ENCODE peak calls at places on chromosomes 2 and 18, in nine cellular contexts. One of them, this sample, is unnamed.
A peak's percentile ranks its signal among the peaks of the same experiment; 100 is the strongest.

GRCh38 chr18:37698508-37699035 is 133.0 kb upstream of the CELF4 start:
- DNase-seq in endothelial cell of umbilical vein: no peak
- DNase-seq in esophagus squamous epithelium: no peak
- DNase-seq in sigmoid colon: no peak
- DNase-seq in transverse colon: no peak
- DNase-seq in stomach: no peak
- DNase-seq in A549: no peak
- DNase-seq in uterus: no peak
- DNase-seq in Peyer's patch: no peak
- DNase-seq in this sample: no peak

GRCh38 chr18:39702888-39703287 is 2137.3 kb upstream of the CELF4 start:
- DNase-seq in Peyer's patch: no peak
- DNase-seq in esophagus squamous epithelium: no peak
- DNase-seq in endothelial cell of umbilical vein: no peak
- DNase-seq in A549: no peak
- DNase-seq in stomach: no peak
- DNase-seq in transverse colon: no peak
- DNase-seq in sigmoid colon: no peak
- DNase-seq in uterus: no peak
- DNase-seq in this sample: no peak

GRCh38 chr2:223169830-223170605 is 118.0 kb downstream of the KCNE4 start:
- DNase-seq in esophagus squamous epithelium: no peak
- DNase-seq in transverse colon: no peak
- DNase-seq in Peyer's patch: no peak
- DNase-seq in uterus: no peak
- DNase-seq in A549: no peak
- DNase-seq in endothelial cell of umbilical vein: no peak
- DNase-seq in sigmoid colon: no peak
- DNase-seq in stomach: no peak
- DNase-seq in this sample: no peak

GRCh38 chr18:48764452-48764851 is 186.3 kb downstream of the SMAD7 start:
- DNase-seq in transverse colon: no peak
- DNase-seq in stomach: no peak
- DNase-seq in endothelial cell of umbilical vein: no peak
- DNase-seq in A549: no peak
- DNase-seq in Peyer's patch: no peak
- DNase-seq in uterus: no peak
- DNase-seq in esophagus squamous epithelium: no peak
- DNase-seq in sigmoid colon: no peak
- DNase-seq in this sample: no peak

GRCh38 chr2:8078760-8079159 is 603.1 kb upstream of the ID2 start:
- DNase-seq in uterus: no peak
- DNase-seq in transverse colon: no peak
- DNase-seq in stomach: no peak
- DNase-seq in esophagus squamous epithelium: no peak
- DNase-seq in endothelial cell of umbilical vein: no peak
- DNase-seq in Peyer's patch: no peak
- DNase-seq in A549: no peak
- DNase-seq in sigmoid colon: no peak
- DNase-seq in this sample: no peak

GRCh38 chr18:76376668-76377358 is 118.2 kb downstream of the ZNF516 start:
- DNase-seq in A549: no peak
- DNase-seq in endothelial cell of umbilical vein: no peak
- DNase-seq in Peyer's patch: no peak
- DNase-seq in uterus: peak; percentile 13
- DNase-seq in transverse colon: no peak
- DNase-seq in stomach: no peak
- DNase-seq in esophagus squamous epithelium: no peak
- DNase-seq in sigmoid colon: peak; percentile 60
- DNase-seq in this sample: no peak

GRCh38 chr2:240297553-240298315 is 137.7 kb upstream of the GPC1 start:
- DNase-seq in transverse colon: no peak
- DNase-seq in esophagus squamous epithelium: no peak
- DNase-seq in sigmoid colon: no peak
- DNase-seq in Peyer's patch: no peak
- DNase-seq in A549: no peak
- DNase-seq in uterus: no peak
- DNase-seq in stomach: no peak
- DNase-seq in endothelial cell of umbilical vein: no peak
- DNase-seq in this sample: no peak

GRCh38 chr2:190634381-190634780 is 14.5 kb upstream of the NAB1 start:
- DNase-seq in transverse colon: no peak
- DNase-seq in uterus: no peak
- DNase-seq in esophagus squamous epithelium: no peak
- DNase-seq in endothelial cell of umbilical vein: no peak
- DNase-seq in A549: no peak
- DNase-seq in sigmoid colon: no peak
- DNase-seq in Peyer's patch: no peak
- DNase-seq in stomach: no peak
- DNase-seq in this sample: no peak

GRCh38 chr2:66431840-66432511 is 2.9 kb upstream of the MEIS1 start:
- DNase-seq in transverse colon: no peak
- DNase-seq in sigmoid colon: peak; percentile 70
- DNase-seq in Peyer's patch: no peak
- DNase-seq in esophagus squamous epithelium: no peak
- DNase-seq in stomach: no peak
- DNase-seq in A549: no peak
- DNase-seq in endothelial cell of umbilical vein: no peak
- DNase-seq in uterus: peak; percentile 43
- DNase-seq in this sample: no peak

GRCh38 chr18:27954226-27954625 is 222.7 kb downstream of the CDH2 start:
- DNase-seq in endothelial cell of umbilical vein: no peak
- DNase-seq in stomach: no peak
- DNase-seq in esophagus squamous epithelium: no peak
- DNase-seq in Peyer's patch: no peak
- DNase-seq in transverse colon: no peak
- DNase-seq in uterus: no peak
- DNase-seq in sigmoid colon: no peak
- DNase-seq in A549: no peak
- DNase-seq in this sample: no peak

GRCh38 chr2:235690809-235691450 is 197.1 kb downstream of the AGAP1 start:
- DNase-seq in transverse colon: no peak
- DNase-seq in endothelial cell of umbilical vein: no peak
- DNase-seq in sigmoid colon: peak; percentile 41
- DNase-seq in stomach: no peak
- DNase-seq in esophagus squamous epithelium: no peak
- DNase-seq in uterus: no peak
- DNase-seq in Peyer's patch: no peak
- DNase-seq in A549: no peak
- DNase-seq in this sample: no peak

GRCh38 chr2:138373993-138374408 is 127.6 kb upstream of the SPOPL start:
- DNase-seq in stomach: no peak
- DNase-seq in uterus: no peak
- DNase-seq in esophagus squamous epithelium: no peak
- DNase-seq in A549: peak; percentile 49
- DNase-seq in Peyer's patch: no peak
- DNase-seq in sigmoid colon: no peak
- DNase-seq in transverse colon: no peak
- DNase-seq in endothelial cell of umbilical vein: peak; percentile 57
- DNase-seq in this sample: no peak

GRCh38 chr2:226832076-226832475 is 3.8 kb upstream of the RHBDD1 start:
- DNase-seq in Peyer's patch: no peak
- DNase-seq in esophagus squamous epithelium: no peak
- DNase-seq in sigmoid colon: no peak
- DNase-seq in A549: no peak
- DNase-seq in endothelial cell of umbilical vein: no peak
- DNase-seq in stomach: no peak
- DNase-seq in transverse colon: no peak
- DNase-seq in uterus: no peak
- DNase-seq in this sample: no peak

GRCh38 chr18:25351773-25352628 is at the start of gene ZNF521:
- DNase-seq in transverse colon: peak; percentile 78
- DNase-seq in esophagus squamous epithelium: peak; percentile 11
- DNase-seq in stomach: peak; percentile 70
- DNase-seq in sigmoid colon: peak; percentile 94
- DNase-seq in Peyer's patch: peak; percentile 47
- DNase-seq in endothelial cell of umbilical vein: peak; percentile 93
- DNase-seq in uterus: peak; percentile 90
- DNase-seq in A549: peak; percentile 33
- DNase-seq in this sample: peak; percentile 62

GRCh38 chr2:218781691-218782528 is at the start of gene CYP27A1:
- DNase-seq in uterus: peak; percentile 50
- DNase-seq in Peyer's patch: no peak
- DNase-seq in stomach: peak; percentile 39
- DNase-seq in endothelial cell of umbilical vein: peak; percentile 43
- DNase-seq in esophagus squamous epithelium: no peak
- DNase-seq in sigmoid colon: peak; percentile 81
- DNase-seq in transverse colon: peak; percentile 70
- DNase-seq in A549: no peak
- DNase-seq in this sample: no peak
- TF ChIP-seq POLR2A in uterus: no peak
- TF ChIP-seq POLR2A in Peyer's patch: peak; percentile 78
- TF ChIP-seq POLR2A in stomach: no peak
- TF ChIP-seq POLR2A in endothelial cell of umbilical vein: no peak
- TF ChIP-seq POLR2A in esophagus squamous epithelium: peak; percentile 40
- TF ChIP-seq POLR2A in sigmoid colon: peak; percentile 30
- TF ChIP-seq POLR2A in transverse colon: peak; percentile 60
- TF ChIP-seq POLR2A in A549: no peak
- TF ChIP-seq POLR2A in this sample: no peak

GRCh38 chr2:32832821-32833220 is 113.9 kb upstream of the LTBP1 start:
- DNase-seq in A549: no peak
- DNase-seq in stomach: no peak
- DNase-seq in esophagus squamous epithelium: no peak
- DNase-seq in sigmoid colon: no peak
- DNase-seq in uterus: no peak
- DNase-seq in transverse colon: no peak
- DNase-seq in endothelial cell of umbilical vein: no peak
- DNase-seq in Peyer's patch: no peak
- DNase-seq in this sample: no peak
- TF ChIP-seq POLR2A in A549: no peak
- TF ChIP-seq POLR2A in stomach: no peak
- TF ChIP-seq POLR2A in esophagus squamous epithelium: no peak
- TF ChIP-seq POLR2A in sigmoid colon: no peak
- TF ChIP-seq POLR2A in uterus: no peak
- TF ChIP-seq POLR2A in transverse colon: no peak
- TF ChIP-seq POLR2A in endothelial cell of umbilical vein: no peak
- TF ChIP-seq POLR2A in Peyer's patch: no peak
- TF ChIP-seq POLR2A in this sample: no peak

DNA sequence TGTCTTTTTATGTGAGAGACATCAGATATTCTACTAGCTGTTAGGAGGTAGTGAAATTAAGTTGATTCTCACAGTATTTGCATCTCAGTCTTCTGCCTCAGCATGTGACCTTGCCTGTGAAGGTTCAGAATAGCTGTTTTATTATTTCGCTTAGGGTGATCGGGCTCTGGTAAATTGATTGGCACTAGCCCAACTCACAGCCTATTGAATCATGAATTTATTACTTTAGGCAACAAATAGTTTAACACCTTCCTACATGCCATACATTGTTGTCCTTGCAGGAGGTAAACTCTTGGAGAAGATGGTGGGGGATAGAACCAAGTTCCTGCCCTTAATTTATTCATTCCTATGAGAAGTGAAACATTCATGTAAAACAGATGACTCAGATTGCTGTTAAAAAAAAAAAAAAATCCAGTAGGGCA is 101.9 kb downstream of the GPD2 start:
- DNase-seq in stomach: no peak
- DNase-seq in transverse colon: no peak
- DNase-seq in endothelial cell of umbilical vein: no peak
- DNase-seq in uterus: no peak
- DNase-seq in A549: no peak
- DNase-seq in Peyer's patch: no peak
- DNase-seq in sigmoid colon: no peak
- DNase-seq in esophagus squamous epithelium: no peak
- DNase-seq in this sample: no peak
- TF ChIP-seq POLR2A in stomach: no peak
- TF ChIP-seq POLR2A in transverse colon: no peak
- TF ChIP-seq POLR2A in endothelial cell of umbilical vein: no peak
- TF ChIP-seq POLR2A in uterus: no peak
- TF ChIP-seq POLR2A in A549: no peak
- TF ChIP-seq POLR2A in Peyer's patch: no peak
- TF ChIP-seq POLR2A in sigmoid colon: no peak
- TF ChIP-seq POLR2A in esophagus squamous epithelium: no peak
- TF ChIP-seq POLR2A in this sample: no peak

GRCh38 chr2:119545076-119545475 is 827 bp downstream of the CFAP221 start:
- DNase-seq in endothelial cell of umbilical vein: no peak
- DNase-seq in A549: no peak
- DNase-seq in transverse colon: no peak
- DNase-seq in sigmoid colon: no peak
- DNase-seq in Peyer's patch: no peak
- DNase-seq in uterus: no peak
- DNase-seq in stomach: no peak
- DNase-seq in esophagus squamous epithelium: no peak
- DNase-seq in this sample: no peak

GRCh38 chr2:119545754-119546445 is 1.7 kb downstream of the CFAP221 start:
- DNase-seq in esophagus squamous epithelium: no peak
- DNase-seq in uterus: no peak
- DNase-seq in sigmoid colon: no peak
- DNase-seq in A549: no peak
- DNase-seq in stomach: no peak
- DNase-seq in transverse colon: no peak
- DNase-seq in endothelial cell of umbilical vein: no peak
- DNase-seq in Peyer's patch: no peak
- DNase-seq in this sample: no peak

GRCh38 chr2:119546446-119546765 is 2.2 kb downstream of the CFAP221 start:
- DNase-seq in esophagus squamous epithelium: no peak
- DNase-seq in endothelial cell of umbilical vein: no peak
- DNase-seq in sigmoid colon: no peak
- DNase-seq in A549: no peak
- DNase-seq in Peyer's patch: no peak
- DNase-seq in stomach: no peak
- DNase-seq in uterus: no peak
- DNase-seq in transverse colon: no peak
- DNase-seq in this sample: no peak

GRCh38 chr2:119541476-119541875 is 2.8 kb upstream of the CFAP221 start:
- DNase-seq in A549: no peak
- DNase-seq in transverse colon: no peak
- DNase-seq in esophagus squamous epithelium: no peak
- DNase-seq in uterus: no peak
- DNase-seq in Peyer's patch: no peak
- DNase-seq in stomach: no peak
- DNase-seq in endothelial cell of umbilical vein: no peak
- DNase-seq in sigmoid colon: no peak
- DNase-seq in this sample: no peak

DNA sequence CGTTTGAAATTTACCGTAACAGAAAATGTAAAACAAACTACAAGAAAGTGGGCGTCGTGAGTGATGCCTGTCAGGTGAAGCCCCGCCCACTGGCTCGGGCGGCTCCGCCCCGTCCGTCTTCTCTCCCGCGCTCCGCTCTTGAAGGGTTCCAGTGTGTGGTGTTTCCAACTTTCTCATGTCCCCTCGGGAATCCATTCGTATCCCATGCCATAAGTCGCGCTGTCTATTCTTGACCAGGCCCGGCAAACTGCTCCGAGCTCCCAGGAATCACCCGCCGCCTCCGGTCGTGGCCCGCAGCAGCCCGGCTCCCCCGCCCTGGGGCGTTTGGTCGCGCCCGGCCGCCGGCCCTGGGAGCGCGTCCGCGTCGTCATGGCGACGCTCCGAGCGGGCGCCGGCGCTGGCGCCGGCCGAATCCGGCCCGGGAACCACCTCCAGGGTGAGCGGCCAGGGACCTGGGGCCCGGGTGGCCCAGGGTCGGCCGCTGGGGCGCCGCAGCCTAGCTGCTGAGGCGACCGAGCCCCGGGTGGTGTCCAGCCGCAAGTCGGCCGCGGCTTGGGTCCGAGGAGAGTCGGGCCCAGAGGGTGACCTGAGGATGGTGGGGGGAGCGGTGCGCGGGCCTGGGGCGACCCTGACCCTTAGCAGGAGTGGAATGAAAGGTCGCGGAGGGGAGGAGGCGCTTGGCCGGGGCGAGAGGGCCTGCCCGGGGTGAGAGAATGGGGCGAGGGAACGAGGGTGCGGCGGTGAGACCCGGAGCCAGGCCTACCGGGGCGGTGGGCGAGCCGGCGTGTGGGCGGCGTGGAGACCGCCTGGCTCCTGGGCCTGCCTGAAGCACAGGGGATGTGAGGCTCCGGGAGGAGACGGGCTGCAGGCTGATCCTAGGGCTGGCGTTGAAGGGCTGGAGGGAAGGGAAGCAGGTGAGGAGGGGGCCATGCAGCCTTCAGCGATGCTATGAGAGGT is at the start of gene CFAP221:
- DNase-seq in stomach: peak; percentile 84
- DNase-seq in esophagus squamous epithelium: no peak
- DNase-seq in endothelial cell of umbilical vein: peak; percentile 78
- DNase-seq in transverse colon: peak; percentile 74
- DNase-seq in uterus: peak; percentile 42
- DNase-seq in A549: peak; percentile 79
- DNase-seq in sigmoid colon: no peak
- DNase-seq in Peyer's patch: peak; percentile 18
- DNase-seq in this sample: peak; percentile 78
- TF ChIP-seq POLR2A in stomach: no peak
- TF ChIP-seq POLR2A in esophagus squamous epithelium: no peak
- TF ChIP-seq POLR2A in endothelial cell of umbilical vein: no peak
- TF ChIP-seq POLR2A in transverse colon: no peak
- TF ChIP-seq POLR2A in uterus: no peak
- TF ChIP-seq POLR2A in A549: no peak
- TF ChIP-seq POLR2A in sigmoid colon: no peak
- TF ChIP-seq POLR2A in Peyer's patch: no peak
- TF ChIP-seq POLR2A in this sample: no peak

This sample was measured in H54.